ENCODE peak calls at places on chromosomes 11 and 22, in six cellular contexts. I is uterus; P is IMR-90; D is CD8-positive, alpha-beta T cell; F is transverse colon; A is tibial nerve. N is an unnamed sample.
A peak's percentile ranks its signal among the peaks of the same experiment; 100 is the strongest.

GRCh38 chr22:47129902-47130301 is 367.5 kb downstream of the TBC1D22A start:
- DNase-seq in A (no peak), P (no peak), I (no peak), F (peak; percentile 89), D (no peak), N (no peak)

GRCh38 chr11:106668147-106668546 is 350.1 kb downstream of the GUCY1A2 start:
- DNase-seq in D (no peak), P (peak; percentile 71), A (no peak), F (no peak), I (no peak), N (no peak)

GRCh38 chr11:93529707-93530467 is 13.3 kb downstream of the SMCO4 start:
- DNase-seq in I (no peak), P (peak; percentile 41), A (no peak), F (no peak), D (no peak), N (no peak)

GRCh38 chr22:25572708-25573161 is 8.3 kb downstream of the GRK3 start:
- DNase-seq in I (no peak), D (no peak), P (no peak), A (no peak), F (no peak), N (peak; percentile 82)

GRCh38 chr11:40129276-40129675 is 1330.2 kb downstream of the LRRC4C start:
- DNase-seq in A (no peak), D (no peak), F (no peak), P (no peak), I (no peak), N (no peak)

GRCh38 chr11:134556186-134556585 is 144.1 kb upstream of the B3GAT1 start:
- DNase-seq in F (no peak), I (no peak), D (no peak), A (no peak), P (no peak), N (no peak)

GRCh38 chr11:130426223-130427048 is 2.0 kb downstream of the ADAMTS8 start:
- DNase-seq in F (no peak), I (no peak), A (no peak), D (no peak), P (no peak), N (no peak)

GRCh38 chr22:46827072-46827780 is 64.8 kb downstream of the TBC1D22A start:
- DNase-seq in I (no peak), P (no peak), A (no peak), D (no peak), F (no peak), N (no peak)

GRCh38 chr11:26297179-26297970 is 34.6 kb upstream of the ANO3 start:
- DNase-seq in I (no peak), F (no peak), A (no peak), P (peak; percentile 75), D (no peak), N (no peak)

GRCh38 chr11:132904566-132904965 is 627.7 kb downstream of the OPCML start:
- DNase-seq in F (no peak), P (no peak), D (no peak), A (no peak), I (no peak), N (no peak)

GRCh38 chr22:24181088-24181995 is at the start of gene SUSD2:
- DNase-seq in F (peak; percentile 62), I (no peak), D (no peak), P (no peak), A (no peak), N (no peak)

GRCh38 chr11:117910525-117910924 is 18.7 kb downstream of the TMPRSS13 start:
- DNase-seq in F (no peak), P (no peak), A (no peak), I (peak; percentile 14), D (no peak), N (no peak)

GRCh38 chr22:31496735-31497146 is 405 bp downstream of the SFI1 start:
- DNase-seq in F (peak; percentile 52), P (no peak), A (no peak), I (no peak), D (peak; percentile 21), N (no peak)

GRCh38 chr11:128530119-128531091 is 57.0 kb downstream of the ETS1 start:
- DNase-seq in I (peak; percentile 80), P (peak; percentile 99), F (peak; percentile 44), A (no peak), D (no peak), N (no peak)

GRCh38 chr11:10655931-10656576 is 37.5 kb downstream of the IRAG1 start:
- DNase-seq in A (no peak), I (no peak), P (no peak), F (no peak), D (no peak), N (no peak)

GRCh38 chr22:38415561-38416321 is 39.3 kb downstream of the KCNJ4 start:
- DNase-seq in A (no peak), P (no peak), I (no peak), D (no peak), F (no peak), N (no peak)

GRCh38 chr11:74278721-74279148 is 32.7 kb downstream of the P4HA3 start:
- DNase-seq in I (peak; percentile 92), F (peak; percentile 42), D (no peak), A (no peak), P (peak; percentile 100), N (no peak)
- TF ChIP-seq CTCF in I (no peak), F (no peak), D (no peak), A (no peak), P (no peak), N (no peak)

GRCh38 chr22:50297510-50298265 is 9.8 kb downstream of the PLXNB2 start:
- DNase-seq in P (no peak), F (no peak), I (no peak), A (no peak), D (no peak), N (no peak)
- H3K4me3 ChIP-seq in P (no peak overlapping the region), F (no peak overlapping the region), I (no peak overlapping the region), A (no peak overlapping the region), D (no peak overlapping the region), N (no peak overlapping the region)

GRCh38 chr22:39917091-39917703 is 16.3 kb downstream of the GRAP2 start:
- DNase-seq in A (no peak), I (no peak), F (no peak), P (no peak), D (no peak), N (no peak)

GRCh38 chr22:39915295-39915726 is 14.4 kb downstream of the GRAP2 start:
- DNase-seq in P (no peak), D (no peak), A (no peak), I (no peak), F (no peak), N (no peak)

GRCh38 chr22:39917776-39918493 is 17.1 kb downstream of the GRAP2 start:
- DNase-seq in I (no peak), D (no peak), P (no peak), A (no peak), F (no peak), N (no peak)

GRCh38 chr22:39914584-39914983 is 13.7 kb downstream of the GRAP2 start:
- DNase-seq in I (no peak), F (no peak), D (no peak), A (no peak), P (no peak), N (no peak)

GRCh38 chr22:39916496-39916895 is 15.6 kb downstream of the GRAP2 start:
- DNase-seq in D (no peak), F (no peak), A (no peak), I (no peak), P (no peak), N (no peak)
- H3K27me3 ChIP-seq in D (no peaks in the 10 kb centered on the region), F (no peaks in the 10 kb centered on the region), A (no peaks in the 10 kb centered on the region), I (no peaks in the 10 kb centered on the region), P (peaks cover 59% of the 10 kb centered on the region), N (no peaks in the 10 kb centered on the region)

GRCh38 chr11:122633219-122633829 is 22.2 kb upstream of the UBASH3B start:
- DNase-seq in I (no peak), D (no peak), F (no peak), A (no peak), P (peak; percentile 69), N (no peak)
- TF ChIP-seq CTCF in I (no peak), D (peak; percentile 63), F (no peak), A (no peak), P (peak; percentile 65), N (peak; percentile 43)

DNA sequence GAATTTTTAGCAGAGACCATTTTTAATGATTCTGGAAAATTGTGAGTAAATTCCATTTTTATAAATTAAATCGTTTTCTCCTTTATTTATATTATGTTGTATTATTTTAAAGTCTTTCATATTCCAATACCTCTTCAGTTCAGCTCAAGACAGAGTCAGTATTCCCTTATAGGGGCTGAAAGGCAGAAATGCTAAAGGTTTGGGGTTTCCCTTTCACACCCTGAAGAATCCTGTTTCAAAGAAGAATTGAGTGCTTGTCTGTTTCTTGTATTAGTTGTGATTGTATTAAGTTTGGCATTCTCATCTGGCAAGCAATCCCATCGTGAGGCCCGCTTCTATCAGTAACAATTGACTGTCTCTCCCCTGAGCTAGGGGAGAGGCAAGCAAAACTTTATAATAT is 57.4 kb downstream of the PACSIN2 start:
- DNase-seq in P (no peak), F (no peak), A (no peak), I (no peak), D (no peak), N (no peak)
- H3K4me3 ChIP-seq in P (no peak overlapping the region), F (no peak overlapping the region), A (no peak overlapping the region), I (no peak overlapping the region), D (no peak overlapping the region), N (no peak overlapping the region)

DNA sequence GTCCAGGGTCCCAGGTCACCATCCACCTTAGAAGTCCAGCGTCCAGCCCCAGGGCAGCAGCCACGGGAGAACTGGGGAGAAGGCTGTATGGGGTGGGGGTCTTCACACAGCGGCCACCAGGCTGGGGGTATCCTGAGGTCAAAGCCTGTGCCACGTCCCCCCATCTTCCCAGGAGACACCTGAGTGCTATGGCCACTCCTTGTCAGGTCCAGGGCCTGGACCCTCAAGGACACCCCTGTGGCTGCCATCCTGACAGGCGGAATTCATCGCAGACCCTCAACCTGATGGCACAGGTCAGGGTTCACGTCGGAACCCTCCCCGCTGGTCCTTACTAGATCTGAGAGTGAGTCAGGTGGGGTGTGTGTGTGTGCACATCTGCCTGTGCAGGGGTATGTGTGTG is 18.6 kb downstream of the BRSK2 start:
- DNase-seq in F (no peak), I (no peak), P (no peak), D (no peak), A (no peak), N (no peak)
- H3K27me3 ChIP-seq in F (peaks cover 14% of the 10 kb centered on the region), I (no peaks in the 10 kb centered on the region), P (no peaks in the 10 kb centered on the region), D (no peaks in the 10 kb centered on the region), A (no peaks in the 10 kb centered on the region), N (no peaks in the 10 kb centered on the region)

DNA sequence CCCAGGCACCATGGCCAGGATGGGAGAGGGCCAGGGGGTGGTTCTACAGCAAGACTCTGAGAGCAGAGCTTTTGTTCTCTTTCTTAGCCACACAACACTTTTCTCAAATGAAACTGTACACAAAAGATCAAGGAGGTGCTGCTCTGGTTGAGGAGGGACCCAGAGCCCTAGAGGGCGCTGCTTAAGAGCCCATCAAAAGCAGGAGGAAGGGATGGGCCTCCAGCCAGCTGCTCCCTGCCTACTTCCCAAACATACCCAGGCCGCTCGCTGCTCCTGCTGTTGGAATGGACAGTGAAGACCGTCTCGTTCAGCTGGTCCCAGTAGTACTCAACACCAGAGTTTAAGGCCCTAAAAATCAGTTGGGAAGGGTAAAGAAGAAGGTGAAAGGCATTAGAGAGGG is 18.4 kb upstream of the CHRM4 start:
- DNase-seq in P (no peak), D (no peak), F (no peak), A (no peak), I (no peak), N (no peak)
- TF ChIP-seq CTCF in P (peak; percentile 17), D (no peak), F (no peak), A (no peak), I (no peak), N (no peak)

N was measured in GM06990.